ENCODE peak calls at places on chromosomes 4 and X, in ten cellular contexts. R is COLO829; J is EL; C is head of caudate nucleus; U is CD8-positive, alpha-beta T cell; K is AG10803; A is AG09309; Y is GM12892; E is Right ventricle myocardium inferior; V is HAP-1. D is an unnamed sample.
A peak's percentile ranks its signal among the peaks of the same experiment; 100 is the strongest.

GRCh38 chr4:102761478-102761790 is 666 bp upstream of the MANBA start:
- DNase-seq in U (no peak), K (peak; percentile 4), C (peak; percentile 22), A (no peak), R (no peak), E (no peak), J (no peak), Y (no peak), V (no peak), D (no peak)

GRCh38 chr4:134085525-134085924 is 116.1 kb downstream of the PABPC4L start:
- DNase-seq in E (no peak), J (no peak), K (no peak), Y (no peak), V (peak; percentile 80), U (no peak), C (no peak), A (no peak), R (no peak), D (no peak)

GRCh38 chr4:185054257-185054656 is 36.0 kb downstream of the HELT start:
- DNase-seq in A (no peak), U (no peak), R (no peak), E (no peak), K (no peak), J (no peak), V (peak; percentile 67), Y (no peak), C (no peak), D (no peak)

GRCh38 chrX:155779831-155780230 is 101.3 kb upstream of the VAMP7 start:
- DNase-seq in U (no peak), K (no peak), J (no peak), V (no peak), R (no peak), A (no peak), C (no peak), E (no peak), Y (no peak), D (no peak)

GRCh38 chr4:142043509-142043908 is 407.1 kb downstream of the IL15 start:
- DNase-seq in R (no peak), V (no peak), K (peak; percentile 19), C (no peak), U (no peak), Y (no peak), J (peak; percentile 74), E (no peak), A (peak; percentile 41), D (no peak)

GRCh38 chr4:102308032-102308799 is 37.1 kb downstream of the SLC39A8 start:
- DNase-seq in U (no peak), K (peak; percentile 11), J (peak; percentile 8), E (no peak), C (no peak), A (no peak), Y (no peak), V (no peak), R (no peak), D (no peak)

GRCh38 chr4:105598787-105599186 is 46.4 kb downstream of the ARHGEF38 start:
- DNase-seq in R (peak; percentile 41), K (no peak), C (no peak), J (peak; percentile 10), Y (no peak), E (no peak), U (no peak), V (no peak), A (no peak), D (no peak)

GRCh38 chr4:189917161-189917891 is 23.3 kb upstream of the FRG1 start:
- DNase-seq in J (no peak), V (no peak), U (no peak), Y (no peak), K (no peak), R (no peak), E (no peak), C (no peak), A (no peak), D (no peak)

GRCh38 chr4:40247350-40247749 is 50.5 kb downstream of the RHOH start:
- DNase-seq in C (no peak), V (no peak), U (peak; percentile 39), A (no peak), R (no peak), J (no peak), E (no peak), K (no peak), Y (no peak), D (no peak)

GRCh38 chr4:121668368-121669162 is 28.2 kb downstream of the ANXA5 start:
- DNase-seq in Y (no peak), E (no peak), J (peak; percentile 97), R (peak; percentile 91), A (peak; percentile 96), V (no peak), U (no peak), C (no peak), K (peak; percentile 97), D (peak; percentile 88)

GRCh38 chr4:166657261-166657660 is 577.0 kb downstream of the SPOCK3 start:
- DNase-seq in R (no peak), E (no peak), C (no peak), V (no peak), U (no peak), J (peak; percentile 38), Y (no peak), K (no peak), A (no peak), D (no peak)

GRCh38 chr4:20432098-20432497 is 180.4 kb downstream of the SLIT2 start:
- DNase-seq in C (no peak), V (peak; percentile 89), A (peak; percentile 43), E (no peak), K (peak; percentile 68), U (no peak), J (no peak), Y (no peak), R (no peak), D (no peak)

GRCh38 chrX:140180585-140180984 is 215.3 kb upstream of the CXorf66 start:
- DNase-seq in E (no peak), R (no peak), U (no peak), J (peak; percentile 48), K (peak; percentile 38), V (no peak), A (no peak), Y (no peak), C (no peak), D (peak; percentile 7)

GRCh38 chr4:4986856-4987255 is 32.4 kb downstream of the CYTL1 start:
- DNase-seq in E (no peak), K (no peak), A (no peak), U (no peak), R (peak; percentile 8), J (no peak), Y (no peak), C (no peak), V (no peak), D (no peak)

GRCh38 chr4:182973421-182974340 is 56.5 kb upstream of the DCTD start:
- DNase-seq in A (no peak), E (no peak), K (peak; percentile 1), C (no peak), J (no peak), R (no peak), V (no peak), U (no peak), Y (no peak), D (peak; percentile 79)

GRCh38 chrX:23901805-23902204 is 5.9 kb downstream of the APOO start:
- DNase-seq in K (peak; percentile 78), V (peak; percentile 63), U (no peak), E (no peak), R (no peak), A (no peak), J (peak; percentile 72), C (peak; percentile 35), Y (no peak), D (peak; percentile 53)

GRCh38 chrX:68822641-68823410 is 6.0 kb upstream of the EFNB1 start:
- DNase-seq in V (peak; percentile 86), K (peak; percentile 48), A (no peak), J (peak; percentile 60), R (peak; percentile 56), Y (no peak), U (no peak), E (no peak), C (no peak), D (peak; percentile 49)

GRCh38 chr4:59248313-59248712 is 1951.8 kb upstream of the ADGRL3 start:
- DNase-seq in E (no peak), K (no peak), C (no peak), J (no peak), V (no peak), U (no peak), Y (no peak), A (no peak), R (no peak), D (no peak)

GRCh38 chrX:97616883-97617510 is 733.3 kb downstream of the RPA4 start:
- DNase-seq in C (no peak), V (no peak), U (no peak), K (peak; percentile 40), A (peak; percentile 14), J (peak; percentile 69), R (peak; percentile 81), E (no peak), Y (peak; percentile 3), D (no peak)